ENCODE peak calls at places on chromosome 16, in five cellular contexts. J is Caki2, V is germinal center, P is mammary epithelial cell, B is NCI-H345. Z is an unnamed sample.

GRCh38 chr16:75105306-75106061 is 11.1 kb downstream of the LDHD start:
- DNase-seq in B (no peak), J (no peak), V (peak; percentile 17), P (no peak), Z (no peak)

GRCh38 chr16:75591001-75591852 is 25.0 kb downstream of the GABARAPL2 start:
- DNase-seq in V (no peak), P (no peak), B (no peak), J (no peak), Z (no peak)

GRCh38 chr16:51888021-51888420 is 658.9 kb downstream of the TOX3 start:
- DNase-seq in J (no peak), V (no peak), P (peak; percentile 74), B (no peak), Z (peak; percentile 74)

GRCh38 chr16:88345943-88346560 is 36.7 kb upstream of the ZNF469 start:
- DNase-seq in J (no peak), B (no peak), V (no peak), P (no peak), Z (no peak)

GRCh38 chr16:2753523-2754020 is 1.1 kb downstream of the SRRM2 start:
- DNase-seq in B (no peak), J (no peak), P (no peak), V (no peak), Z (no peak)

GRCh38 chr16:59612094-59612493 is 878.0 kb upstream of the GOT2 start:
- DNase-seq in J (no peak), B (no peak), V (no peak), P (no peak), Z (no peak)

GRCh38 chr16:2428051-2428786 is 1.0 kb upstream of the CCNF start:
- DNase-seq in V (peak; percentile 32), B (no peak), P (peak; percentile 20), J (peak; percentile 38), Z (no peak)

GRCh38 chr16:74611721-74612120 is 4.8 kb upstream of the GLG1 start:
- DNase-seq in J (no peak), P (no peak), B (no peak), V (no peak), Z (no peak)

GRCh38 chr16:82260212-82260795 is 90.3 kb upstream of the MPHOSPH6 start:
- DNase-seq in V (no peak), P (peak; percentile 6), J (no peak), B (no peak), Z (no peak)

GRCh38 chr16:10039220-10040096 is 142.8 kb downstream of the GRIN2A start:
- DNase-seq in P (no peak), V (peak; percentile 7), B (no peak), J (no peak), Z (no peak)

GRCh38 chr16:20984019-20984418 is 83.4 kb downstream of the LYRM1 start:
- DNase-seq in P (no peak), B (no peak), V (no peak), J (no peak), Z (no peak)

GRCh38 chr16:15765880-15766279 is 90.9 kb downstream of the MYH11 start:
- DNase-seq in P (peak; percentile 24), B (peak; percentile 61), J (peak; percentile 41), V (peak; percentile 83), Z (peak; percentile 49)

GRCh38 chr16:25633549-25633948 is 58.2 kb upstream of the HS3ST4 start:
- DNase-seq in B (no peak), P (peak; percentile 36), V (no peak), J (peak; percentile 90), Z (peak; percentile 27)

GRCh38 chr16:47058295-47059086 is 85.0 kb upstream of the DNAJA2 start:
- DNase-seq in J (no peak), V (no peak), P (no peak), B (peak; percentile 64), Z (peak; percentile 10)

GRCh38 chr16:73066927-73067670 is 19.2 kb upstream of the ZFHX3 start:
- DNase-seq in P (no peak), B (no peak), V (no peak), J (no peak), Z (no peak)

GRCh38 chr16:48583075-48584065 is 26.6 kb downstream of the N4BP1 start:
- DNase-seq in J (no peak), V (no peak), B (no peak), P (no peak), Z (no peak)